ENCODE peak calls at places on chromosomes 3 and 15, in five cellular contexts. S is HepG2, Z is upper lobe of left lung, O is K562, R is GM12878. E is an unnamed sample. For H3K4me1, the result is how much of the 10 kb centered on the place peaks cover.

GRCh38 chr3:12752803-12753202 is 6.3 kb downstream of the TMEM40 start:
- ATAC-seq in R (peak), Z (no peak), O (no peak), S (peak), E (no peak)

GRCh38 chr3:128089135-128089534 is 34.5 kb downstream of the RUVBL1 start:
- ATAC-seq in Z (no peak), R (no peak), O (no peak), S (no peak), E (no peak)

GRCh38 chr3:31926543-31926942 is 54.5 kb downstream of the OSBPL10 start:
- ATAC-seq in R (no peak), O (no peak), S (no peak), Z (no peak), E (no peak)

GRCh38 chr3:190051643-190052042 is 69.1 kb downstream of the P3H2 start:
- ATAC-seq in O (no peak), S (no peak), Z (no peak), R (no peak), E (no peak)

GRCh38 chr3:130857336-130858026 is 36.4 kb upstream of the ATP2C1 start:
- ATAC-seq in R (peak), S (no peak), O (no peak), Z (peak), E (no peak)

GRCh38 chr15:70141376-70142071 is 43.8 kb upstream of the TLE3 start:
- ATAC-seq in R (peak), O (peak), Z (peak), S (no peak), E (peak)

GRCh38 chr15:36643551-36643950 is 64.1 kb downstream of the CDIN1 start:
- ATAC-seq in R (no peak), S (no peak), O (no peak), Z (no peak), E (no peak)

GRCh38 chr3:177124882-177125281 is 72.4 kb downstream of the TBL1XR1 start:
- ATAC-seq in S (no peak), R (no peak), Z (no peak), O (no peak), E (no peak)

GRCh38 chr3:81734742-81735141 is 26.7 kb downstream of the GBE1 start:
- ATAC-seq in Z (no peak), O (no peak), R (no peak), S (no peak), E (no peak)

GRCh38 chr15:55721554-55722185 is 21.3 kb downstream of the PRTG start:
- ATAC-seq in Z (no peak), R (no peak), S (no peak), O (no peak), E (no peak)

GRCh38 chr3:152269423-152270144 is 855 bp downstream of the MBNL1 start:
- ATAC-seq in O (peak), Z (peak), R (peak), S (peak), E (peak)
- TF ChIP-seq POLR2AphosphoS5 in O (no peak), Z (peak), R (peak), S (no peak), E (peak)

GRCh38 chr3:20145874-20146273 is 40.1 kb downstream of the SGO1 start:
- ATAC-seq in R (no peak), S (no peak), Z (no peak), O (no peak), E (no peak)
- TF ChIP-seq EP300 in R (no peak), S (no peak), Z (no peak), O (no peak), E (no peak)

GRCh38 chr3:38630591-38630990 is 18.9 kb downstream of the SCN5A start:
- ATAC-seq in S (no peak), O (no peak), R (no peak), Z (no peak), E (no peak)
- H3K4me1 ChIP-seq in S (under half), O (under half), R (under half), Z (under half), E (under half)

GRCh38 chr3:20096135-20096685 is 56.0 kb downstream of the KAT2B start:
- ATAC-seq in O (no peak), S (no peak), R (no peak), Z (no peak), E (no peak)
- TF ChIP-seq POLR2AphosphoS5 in O (no peak), S (no peak), R (no peak), Z (no peak), E (no peak)

GRCh38 chr15:52294881-52295420 is 653 bp downstream of the MYO5C start:
- ATAC-seq in R (peak), S (peak), Z (peak), O (no peak), E (peak)
- TF ChIP-seq EP300 in R (no peak), S (no peak), Z (no peak), O (no peak), E (no peak)

DNA sequence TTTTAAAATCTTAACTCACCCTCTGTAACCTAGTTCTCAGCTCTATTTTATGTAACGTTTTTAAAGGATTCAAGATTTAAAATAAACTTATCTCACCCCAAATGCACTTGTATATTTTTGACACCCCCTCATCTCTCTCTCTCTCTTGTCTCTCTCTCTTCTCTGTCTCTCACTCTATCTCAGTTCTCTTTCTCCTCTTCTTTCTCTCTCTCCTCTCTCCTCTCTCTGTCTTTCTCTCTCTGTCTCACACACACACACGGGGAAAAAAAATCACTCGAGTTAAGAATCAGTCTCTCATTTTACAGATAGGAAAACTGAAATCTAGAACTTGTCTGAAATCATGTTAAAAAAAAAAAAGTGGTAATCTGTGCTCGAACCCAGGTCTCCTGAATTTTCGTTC is 108.5 kb downstream of the LPP start:
- ATAC-seq in O (no peak), Z (no peak), R (no peak), S (no peak), E (no peak)
- H3K4me1 ChIP-seq in O (under half), Z (under half), R (under half), S (half or more), E (under half)

GRCh38 chr3:65972765-65973164 is 66.0 kb downstream of the MAGI1 start:
- ATAC-seq in R (no peak), O (no peak), Z (no peak), S (no peak), E (no peak)

GRCh38 chr3:65975031-65975430 is 63.7 kb downstream of the MAGI1 start:
- ATAC-seq in S (no peak), R (no peak), O (no peak), Z (no peak), E (no peak)

GRCh38 chr3:65974505-65974904 is 64.2 kb downstream of the MAGI1 start:
- ATAC-seq in O (peak), S (peak), R (no peak), Z (no peak), E (no peak)

GRCh38 chr3:65968996-65969395 is 69.7 kb downstream of the MAGI1 start:
- ATAC-seq in R (no peak), Z (no peak), S (no peak), O (no peak), E (no peak)

GRCh38 chr3:65971281-65972252 is 67.2 kb downstream of the MAGI1 start:
- ATAC-seq in S (no peak), R (no peak), Z (no peak), O (no peak), E (no peak)
- TF ChIP-seq POLR2AphosphoS5 in S (no peak), R (no peak), Z (no peak), O (no peak), E (no peak)

E was measured in gastroesophageal sphincter.